ENCODE peak calls at places on chromosomes 11 and 22, in seven cellular contexts. M is H1, L is foreskin keratinocyte, G is OCI-LY7, I is IMR-90, N is heart right ventricle, C is Calu3. E is an unnamed sample.

GRCh38 chr11:2869561-2870427 is 15.8 kb downstream of the CDKN1C start:
- DNase-seq in M (no peak), L (no peak), G (no peak), I (no peak), N (no peak), C (no peak), E (no peak)

GRCh38 chr22:40310081-40310770 is 36.1 kb upstream of the ADSL start:
- DNase-seq in M (no peak), L (no peak), G (no peak), I (peak), N (no peak), C (no peak), E (no peak)

GRCh38 chr11:57322881-57323467 is 1.8 kb downstream of the TNKS1BP1 start:
- DNase-seq in M (no peak), L (no peak), G (no peak), I (no peak), N (no peak), C (no peak), E (no peak)

GRCh38 chr22:24894998-24895397 is 51.5 kb downstream of the LHFPL7 start:
- DNase-seq in M (no peak), L (no peak), G (no peak), I (no peak), N (peak), C (peak), E (no peak)

GRCh38 chr11:111819161-111820058 is 52.0 kb downstream of the ALG9 start:
- DNase-seq in M (no peak), L (no peak), G (no peak), I (peak), N (no peak), C (no peak), E (no peak)

GRCh38 chr11:64960719-64961118 is 11.2 kb downstream of the MAJIN start:
- DNase-seq in M (no peak), L (no peak), G (no peak), I (no peak), N (no peak), C (no peak), E (no peak)

GRCh38 chr11:2584812-2585565 is 114.8 kb downstream of the KCNQ1OT1 start:
- DNase-seq in M (no peak), L (no peak), G (no peak), I (no peak), N (peak), C (no peak), E (peak)

GRCh38 chr11:1401656-1402221 is 12.0 kb downstream of the BRSK2 start:
- DNase-seq in M (peak), L (no peak), G (peak), I (peak), N (peak), C (peak), E (peak)

GRCh38 chr11:15911377-15912044 is 444.8 kb downstream of the SOX6 start:
- DNase-seq in M (no peak), L (no peak), G (no peak), I (peak), N (peak), C (no peak), E (no peak)

GRCh38 chr11:78684377-78684776 is 109.7 kb upstream of the NARS2 start:
- DNase-seq in M (no peak), L (no peak), G (no peak), I (peak), N (no peak), C (no peak), E (no peak)

GRCh38 chr11:113021111-113021510 is 59.9 kb downstream of the NCAM1 start:
- DNase-seq in M (no peak), L (no peak), G (no peak), I (no peak), N (no peak), C (no peak), E (no peak)

GRCh38 chr11:20563871-20564270 is 35.5 kb upstream of the SLC6A5 start:
- DNase-seq in M (no peak), L (no peak), G (no peak), I (no peak), N (no peak), C (no peak), E (no peak)

GRCh38 chr22:29870574-29870973 is 12.4 kb upstream of the MTMR3 start:
- DNase-seq in M (no peak), L (peak), G (no peak), I (no peak), N (no peak), C (no peak), E (no peak)

GRCh38 chr22:31253949-31254348 is 38.3 kb downstream of the PIK3IP1 start:
- DNase-seq in M (no peak), L (peak), G (no peak), I (no peak), N (peak), C (peak), E (no peak)

DNA sequence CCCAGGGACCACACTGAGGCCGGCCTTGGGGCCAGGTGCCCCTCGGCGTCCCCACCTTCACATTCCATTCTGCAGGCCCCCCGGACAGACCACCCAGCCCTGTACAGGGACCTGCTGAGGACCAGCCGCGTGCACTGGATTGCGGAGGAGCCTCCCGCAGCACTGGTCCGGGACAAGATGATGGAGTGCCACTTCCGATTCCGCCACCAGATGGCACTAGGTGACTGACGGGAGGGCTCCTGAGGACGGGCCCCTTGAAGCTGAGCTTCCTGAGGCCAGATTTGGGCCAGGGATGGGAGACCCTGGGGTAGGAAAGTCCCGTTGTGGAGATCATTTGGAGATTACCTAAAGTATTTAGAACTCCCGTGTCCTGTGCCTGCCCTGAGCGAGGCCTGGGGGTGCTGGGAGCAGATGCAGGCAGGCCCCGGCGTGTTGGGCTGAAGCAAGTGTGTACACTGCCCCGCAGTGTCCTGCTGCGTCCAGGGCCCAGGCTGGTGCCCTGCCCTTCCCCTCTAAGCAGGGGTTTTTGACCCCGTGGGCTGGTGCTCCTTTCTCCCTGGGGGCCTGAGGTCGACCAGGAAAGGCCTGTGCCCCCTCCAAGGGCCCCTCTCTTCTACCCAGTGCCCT is 20.0 kb downstream of the TRMU start:
- DNase-seq in M (peak), L (peak), G (peak), I (peak), N (peak), C (peak), E (peak)
- TF ChIP-seq CTCF in M (peak), L (peak), G (peak), I (peak), N (peak), C (peak), E (peak)

DNA sequence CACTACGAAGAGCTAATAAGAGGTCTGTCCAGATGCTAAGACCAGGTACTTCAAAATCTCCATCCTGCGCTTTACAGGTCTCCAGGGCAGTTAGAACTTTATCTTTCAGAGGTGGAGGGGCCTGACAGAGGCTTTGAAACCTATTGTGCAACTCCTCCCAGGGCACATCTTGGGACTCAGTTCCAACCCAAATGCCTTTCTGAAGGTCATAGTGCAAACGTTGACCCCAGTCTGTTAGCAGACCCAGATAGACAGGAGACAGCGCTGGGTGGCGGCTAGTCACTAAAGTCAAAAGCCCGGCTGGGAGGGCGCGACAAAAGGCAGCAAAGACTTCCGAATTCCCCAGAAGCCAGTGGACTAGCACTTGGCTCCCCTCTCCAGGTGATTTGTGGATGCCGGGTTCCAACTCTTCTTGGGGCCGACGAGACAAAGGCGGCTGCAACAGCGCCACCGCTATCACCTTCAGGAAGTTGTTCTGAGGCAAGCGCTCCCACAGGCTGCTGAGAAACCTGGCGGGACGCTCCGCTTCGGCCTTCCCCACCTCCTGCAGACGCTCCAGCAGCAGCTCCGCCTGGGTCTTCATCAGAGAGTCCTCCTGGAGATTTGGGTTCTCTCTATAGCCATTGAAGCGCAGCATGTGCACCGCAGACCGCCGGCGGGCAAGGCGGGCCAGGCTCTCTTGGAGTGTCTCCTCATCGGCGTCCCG is 728 bp downstream of the FANCF start:
- DNase-seq in M (peak), L (peak), G (peak), I (peak), N (peak), C (peak), E (no peak)
- TF ChIP-seq CTCF in M (peak), L (peak), G (peak), I (peak), N (peak), C (no peak), E (peak)

GRCh38 chr11:116533186-116533825 is 239.5 kb downstream of the BUD13 start:
- DNase-seq in M (peak), L (no peak), G (no peak), I (no peak), N (no peak), C (no peak), E (peak)

GRCh38 chr11:116529681-116530080 is 243.1 kb downstream of the BUD13 start:
- DNase-seq in M (no peak), L (no peak), G (no peak), I (no peak), N (no peak), C (no peak), E (no peak)

GRCh38 chr11:116530705-116531104 is 242.1 kb downstream of the BUD13 start:
- DNase-seq in M (no peak), L (no peak), G (no peak), I (no peak), N (no peak), C (no peak), E (no peak)

GRCh38 chr11:116534270-116534975 is 238.4 kb downstream of the BUD13 start:
- DNase-seq in M (no peak), L (no peak), G (no peak), I (no peak), N (no peak), C (no peak), E (no peak)

DNA sequence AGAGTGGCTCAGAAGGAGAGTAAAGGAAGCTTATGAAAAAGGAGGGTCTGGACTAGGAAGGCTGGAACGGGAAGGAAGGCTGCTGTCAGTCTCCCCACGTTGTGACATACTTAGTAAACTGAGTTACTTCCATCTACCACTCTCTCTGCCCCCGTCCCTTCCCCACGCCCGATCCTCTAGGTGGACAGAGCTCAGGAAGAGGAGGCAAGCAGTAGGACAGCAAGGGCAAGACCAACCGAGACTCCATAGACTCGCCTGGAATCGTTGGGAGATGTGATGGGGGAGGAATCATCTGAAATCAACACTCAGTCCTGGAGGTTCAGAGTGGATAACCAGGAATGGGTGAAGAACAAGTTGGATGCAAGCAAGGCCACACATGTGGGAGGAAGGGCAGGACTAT is 240.7 kb downstream of the BUD13 start:
- DNase-seq in M (no peak), L (no peak), G (no peak), I (no peak), N (no peak), C (no peak), E (no peak)
- TF ChIP-seq CTCF in M (no peak), L (no peak), G (no peak), I (no peak), N (no peak), C (no peak), E (no peak)

DNA sequence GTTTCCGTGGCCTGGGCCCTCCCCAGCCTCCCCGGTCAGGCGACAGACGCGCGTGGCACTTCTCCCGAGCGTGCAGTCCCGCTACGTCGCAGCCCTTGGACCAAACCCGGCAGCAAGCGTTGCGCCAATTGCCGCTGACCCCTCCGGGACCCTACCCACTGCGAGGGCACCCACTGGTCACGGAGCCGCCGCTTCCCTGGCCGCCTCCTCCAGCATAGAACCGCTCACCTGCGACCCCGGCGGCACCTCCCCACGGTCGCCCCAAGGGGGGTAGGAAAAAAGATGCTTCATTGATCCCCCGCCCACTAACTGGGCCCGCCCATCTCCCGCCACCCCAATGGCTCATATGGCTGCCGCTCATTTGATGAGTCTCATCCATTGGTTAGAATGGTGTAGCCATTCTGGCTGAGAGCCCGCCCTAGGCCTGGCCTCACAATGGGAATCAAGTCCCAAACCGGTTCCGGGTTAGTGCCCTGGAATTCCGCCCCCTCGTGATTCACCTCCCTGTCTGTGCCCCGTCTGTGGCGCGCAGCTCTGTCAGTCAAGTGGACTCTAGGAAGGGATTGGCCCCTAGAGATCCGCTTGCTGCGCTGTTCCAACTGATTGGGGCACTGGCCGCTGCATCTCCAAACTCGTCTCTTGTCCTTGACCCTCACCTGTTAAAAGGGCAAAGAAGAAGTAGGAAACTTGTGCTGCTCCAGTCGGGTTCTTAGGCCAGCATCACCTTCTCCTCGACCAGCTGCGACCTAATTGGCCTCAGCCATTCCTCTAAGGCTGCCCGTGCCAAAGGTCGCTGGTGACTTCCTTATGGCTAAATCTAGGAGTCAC is at the start of gene MSANTD4:
- DNase-seq in M (peak), L (peak), G (peak), I (peak), N (peak), C (peak), E (peak)
- TF ChIP-seq CTCF in M (no peak), L (no peak), G (no peak), I (no peak), N (no peak), C (no peak), E (peak)

E was measured in neural crest cell.